ENCODE peak calls at places on chromosomes 3 and 15, in four cellular contexts. One of them, this sample, is unnamed.

GRCh38 chr3:100316656-100317069 is 17.9 kb upstream of the NIT2 start:
- DNase-seq in mesendoderm: peak
- DNase-seq in AG04449: peak
- DNase-seq in MM.1S: peak
- DNase-seq in this sample: peak

GRCh38 chr3:111917300-111917699 is 58.2 kb downstream of the PHLDB2 start:
- DNase-seq in mesendoderm: peak
- DNase-seq in MM.1S: no peak
- DNase-seq in AG04449: no peak
- DNase-seq in this sample: peak

GRCh38 chr3:126433496-126434263 is 39.0 kb downstream of the CFAP100 start:
- DNase-seq in mesendoderm: no peak
- DNase-seq in AG04449: no peak
- DNase-seq in MM.1S: no peak
- DNase-seq in this sample: no peak

GRCh38 chr15:52417501-52417900 is 111.2 kb downstream of the MYO5A start:
- DNase-seq in MM.1S: no peak
- DNase-seq in AG04449: no peak
- DNase-seq in mesendoderm: peak
- DNase-seq in this sample: peak

GRCh38 chr3:48548165-48548564 is 8.4 kb downstream of the PFKFB4 start:
- DNase-seq in MM.1S: no peak
- DNase-seq in mesendoderm: no peak
- DNase-seq in AG04449: no peak
- DNase-seq in this sample: no peak

GRCh38 chr15:72319360-72319984 is 485 bp downstream of the CELF6 start:
- DNase-seq in MM.1S: peak
- DNase-seq in AG04449: no peak
- DNase-seq in mesendoderm: peak
- DNase-seq in this sample: peak

GRCh38 chr3:112739252-112739945 is 98.5 kb upstream of the CCDC80 start:
- DNase-seq in mesendoderm: no peak
- DNase-seq in MM.1S: no peak
- DNase-seq in AG04449: no peak
- DNase-seq in this sample: peak

GRCh38 chr3:151974067-151974466 is 100.6 kb downstream of the SUCNR1 start:
- DNase-seq in mesendoderm: peak
- DNase-seq in AG04449: no peak
- DNase-seq in MM.1S: no peak
- DNase-seq in this sample: peak

GRCh38 chr15:99438222-99438592 is 127.6 kb upstream of the MEF2A start:
- DNase-seq in AG04449: no peak
- DNase-seq in mesendoderm: no peak
- DNase-seq in MM.1S: no peak
- DNase-seq in this sample: no peak

GRCh38 chr3:172134352-172134751 is 95.0 kb downstream of the FNDC3B start:
- DNase-seq in MM.1S: peak
- DNase-seq in mesendoderm: no peak
- DNase-seq in AG04449: no peak
- DNase-seq in this sample: no peak

GRCh38 chr3:143081844-143082778 is 37.5 kb upstream of the CHST2 start:
- DNase-seq in AG04449: no peak
- DNase-seq in MM.1S: no peak
- DNase-seq in mesendoderm: no peak
- DNase-seq in this sample: no peak

GRCh38 chr3:65953881-65954733 is 84.6 kb downstream of the MAGI1 start:
- DNase-seq in mesendoderm: no peak
- DNase-seq in AG04449: no peak
- DNase-seq in MM.1S: no peak
- DNase-seq in this sample: peak

GRCh38 chr3:126551066-126551838 is 7.5 kb downstream of the C3orf22 start:
- DNase-seq in AG04449: no peak
- DNase-seq in mesendoderm: no peak
- DNase-seq in MM.1S: no peak
- DNase-seq in this sample: peak

GRCh38 chr3:152183473-152183872 is 85.3 kb upstream of the MBNL1 start:
- DNase-seq in AG04449: no peak
- DNase-seq in MM.1S: peak
- DNase-seq in mesendoderm: peak
- DNase-seq in this sample: peak

GRCh38 chr3:159148466-159148865 is 346.6 kb downstream of the MFSD1 start:
- DNase-seq in AG04449: no peak
- DNase-seq in mesendoderm: no peak
- DNase-seq in MM.1S: no peak
- DNase-seq in this sample: no peak

GRCh38 chr3:172330413-172330812 is 117.8 kb downstream of the GHSR start:
- DNase-seq in MM.1S: no peak
- DNase-seq in mesendoderm: no peak
- DNase-seq in AG04449: no peak
- DNase-seq in this sample: no peak

GRCh38 chr3:71069797-71070196 is 513.7 kb downstream of the FOXP1 start:
- DNase-seq in AG04449: no peak
- DNase-seq in mesendoderm: peak
- DNase-seq in MM.1S: peak
- DNase-seq in this sample: peak

GRCh38 chr3:141100112-141100511 is 49.0 kb downstream of the SPSB4 start:
- DNase-seq in MM.1S: no peak
- DNase-seq in AG04449: no peak
- DNase-seq in mesendoderm: no peak
- DNase-seq in this sample: no peak

GRCh38 chr3:32082727-32083126 is 23.7 kb upstream of the GPD1L start:
- DNase-seq in AG04449: no peak
- DNase-seq in mesendoderm: no peak
- DNase-seq in MM.1S: no peak
- DNase-seq in this sample: peak

GRCh38 chr3:169668957-169669681 is 5.6 kb upstream of the MECOM start:
- DNase-seq in MM.1S: peak
- DNase-seq in AG04449: no peak
- DNase-seq in mesendoderm: peak
- DNase-seq in this sample: peak

GRCh38 chr3:72152551-72153476 is 367.9 kb upstream of the PROK2 start:
- DNase-seq in mesendoderm: no peak
- DNase-seq in AG04449: no peak
- DNase-seq in MM.1S: no peak
- DNase-seq in this sample: peak

GRCh38 chr3:49133226-49133951 is 539 bp upstream of the LAMB2 start:
- DNase-seq in mesendoderm: peak
- DNase-seq in AG04449: peak
- DNase-seq in MM.1S: no peak
- DNase-seq in this sample: peak

GRCh38 chr15:66078929-66079275 is 174.6 kb downstream of the MEGF11 start:
- DNase-seq in AG04449: no peak
- DNase-seq in mesendoderm: no peak
- DNase-seq in MM.1S: no peak
- DNase-seq in this sample: no peak

GRCh38 chr3:23797490-23797889 is 8.3 kb upstream of the UBE2E1 start:
- DNase-seq in MM.1S: peak
- DNase-seq in AG04449: no peak
- DNase-seq in mesendoderm: no peak
- DNase-seq in this sample: no peak

GRCh38 chr15:22850055-22850454 is 11.6 kb downstream of the NIPA2 start:
- DNase-seq in mesendoderm: no peak
- DNase-seq in AG04449: no peak
- DNase-seq in MM.1S: no peak
- DNase-seq in this sample: no peak

GRCh38 chr3:63582943-63583500 is 69.5 kb upstream of the SNTN start:
- DNase-seq in mesendoderm: no peak
- DNase-seq in AG04449: no peak
- DNase-seq in MM.1S: no peak
- DNase-seq in this sample: no peak

GRCh38 chr3:55516391-55517030 is 29.4 kb upstream of the WNT5A start:
- DNase-seq in MM.1S: no peak
- DNase-seq in mesendoderm: no peak
- DNase-seq in AG04449: no peak
- DNase-seq in this sample: no peak

GRCh38 chr15:40365624-40366023 is 7.6 kb downstream of the DISP2 start:
- DNase-seq in MM.1S: no peak
- DNase-seq in AG04449: no peak
- DNase-seq in mesendoderm: no peak
- DNase-seq in this sample: no peak

GRCh38 chr15:59170295-59170881 is 36.3 kb upstream of the LDHAL6B start:
- DNase-seq in AG04449: no peak
- DNase-seq in mesendoderm: peak
- DNase-seq in MM.1S: no peak
- DNase-seq in this sample: peak

GRCh38 chr15:44554934-44555723 is 18.2 kb downstream of the EIF3J start:
- DNase-seq in mesendoderm: no peak
- DNase-seq in MM.1S: no peak
- DNase-seq in AG04449: no peak
- DNase-seq in this sample: no peak

GRCh38 chr3:71753716-71754609 is at the start of gene GPR27:
- DNase-seq in AG04449: no peak
- DNase-seq in mesendoderm: peak
- DNase-seq in MM.1S: no peak
- DNase-seq in this sample: peak

GRCh38 chr3:117104381-117104780 is 394.8 kb downstream of the TUSC7 start:
- DNase-seq in mesendoderm: no peak
- DNase-seq in MM.1S: no peak
- DNase-seq in AG04449: no peak
- DNase-seq in this sample: peak

GRCh38 chr3:168036654-168037419 is 58.9 kb downstream of the GOLIM4 start:
- DNase-seq in AG04449: no peak
- DNase-seq in mesendoderm: no peak
- DNase-seq in MM.1S: no peak
- DNase-seq in this sample: no peak
- H3K4me3 ChIP-seq in AG04449: no peak
- H3K4me3 ChIP-seq in mesendoderm: no peak
- H3K4me3 ChIP-seq in MM.1S: no peak
- H3K4me3 ChIP-seq in this sample: no peak

GRCh38 chr15:75335705-75336355 is at the start of gene COMMD4:
- DNase-seq in AG04449: peak
- DNase-seq in mesendoderm: peak
- DNase-seq in MM.1S: peak
- DNase-seq in this sample: peak
- H3K4me3 ChIP-seq in AG04449: peak
- H3K4me3 ChIP-seq in mesendoderm: peak
- H3K4me3 ChIP-seq in MM.1S: peak
- H3K4me3 ChIP-seq in this sample: peak

GRCh38 chr15:58049520-58050227 is 15.8 kb downstream of the ALDH1A2 start:
- DNase-seq in mesendoderm: no peak
- DNase-seq in MM.1S: no peak
- DNase-seq in AG04449: no peak
- DNase-seq in this sample: no peak
- H3K4me3 ChIP-seq in mesendoderm: no peak
- H3K4me3 ChIP-seq in MM.1S: no peak
- H3K4me3 ChIP-seq in AG04449: no peak
- H3K4me3 ChIP-seq in this sample: no peak

DNA sequence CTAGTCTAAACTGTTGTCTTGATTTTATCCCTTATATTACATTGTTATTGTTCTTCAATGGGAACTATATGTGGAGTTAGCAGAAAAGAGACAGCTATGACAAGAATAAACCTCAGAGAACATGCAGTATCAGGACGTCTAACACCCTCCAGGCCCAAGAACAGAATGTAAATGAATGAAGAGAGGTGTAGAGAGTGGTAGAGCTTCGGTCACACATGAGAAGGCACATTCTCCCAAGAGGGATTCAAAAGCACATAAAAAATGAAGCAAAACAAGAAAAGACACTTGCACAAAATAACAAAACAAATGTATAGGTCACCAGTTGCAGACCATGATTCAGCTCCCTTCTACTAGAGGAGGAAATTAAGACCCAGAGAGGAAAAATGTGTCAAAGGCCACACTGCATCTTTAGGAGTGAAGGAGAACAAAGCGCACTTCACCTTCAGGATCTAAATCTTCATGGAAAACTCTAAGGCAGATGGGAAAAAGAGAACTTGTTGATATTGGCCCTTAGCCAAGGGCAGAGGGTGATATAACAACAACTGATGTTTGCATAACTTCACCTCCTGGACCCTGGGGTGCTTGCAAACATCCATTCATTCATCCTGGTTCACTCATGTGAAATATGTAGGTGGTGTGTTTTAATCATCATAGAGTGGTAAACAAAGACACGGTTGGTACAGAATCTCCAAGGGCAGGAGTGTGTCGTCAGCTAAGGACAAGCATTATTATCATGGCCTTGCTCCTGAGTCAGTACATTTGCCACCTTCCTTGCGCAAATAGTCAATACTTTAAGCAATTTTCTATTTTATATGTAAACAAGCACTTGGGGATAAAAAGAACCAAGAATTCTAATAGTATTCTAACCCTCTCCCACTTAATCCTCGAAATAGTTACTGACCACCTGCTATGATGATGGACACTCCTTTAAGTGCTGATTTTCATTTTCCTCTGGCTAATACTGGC is 8.8 kb downstream of the NEK10 start:
- DNase-seq in mesendoderm: no peak
- DNase-seq in AG04449: no peak
- DNase-seq in MM.1S: no peak
- DNase-seq in this sample: peak
- H3K4me3 ChIP-seq in mesendoderm: no peak
- H3K4me3 ChIP-seq in AG04449: no peak
- H3K4me3 ChIP-seq in MM.1S: no peak
- H3K4me3 ChIP-seq in this sample: no peak

GRCh38 chr3:134406331-134407246 is 32.3 kb upstream of the AMOTL2 start:
- DNase-seq in mesendoderm: peak
- DNase-seq in AG04449: no peak
- DNase-seq in MM.1S: no peak
- DNase-seq in this sample: no peak
- H3K4me3 ChIP-seq in mesendoderm: peak
- H3K4me3 ChIP-seq in AG04449: peak
- H3K4me3 ChIP-seq in MM.1S: no peak
- H3K4me3 ChIP-seq in this sample: peak

GRCh38 chr3:13348671-13349396 is 71.3 kb downstream of the NUP210 start:
- DNase-seq in mesendoderm: peak
- DNase-seq in AG04449: no peak
- DNase-seq in MM.1S: no peak
- DNase-seq in this sample: no peak
- H3K4me3 ChIP-seq in mesendoderm: no peak
- H3K4me3 ChIP-seq in AG04449: no peak
- H3K4me3 ChIP-seq in MM.1S: no peak
- H3K4me3 ChIP-seq in this sample: no peak

GRCh38 chr15:80747317-80748053 is 31.7 kb upstream of the CEMIP start:
- DNase-seq in mesendoderm: peak
- DNase-seq in AG04449: no peak
- DNase-seq in MM.1S: no peak
- DNase-seq in this sample: no peak
- H3K4me3 ChIP-seq in mesendoderm: no peak
- H3K4me3 ChIP-seq in AG04449: no peak
- H3K4me3 ChIP-seq in MM.1S: no peak
- H3K4me3 ChIP-seq in this sample: no peak

GRCh38 chr3:125278155-125278554 is 65.6 kb upstream of the SLC12A8 start:
- DNase-seq in AG04449: no peak
- DNase-seq in mesendoderm: no peak
- DNase-seq in MM.1S: no peak
- DNase-seq in this sample: no peak

GRCh38 chr3:125281411-125281810 is 68.9 kb upstream of the SLC12A8 start:
- DNase-seq in mesendoderm: no peak
- DNase-seq in AG04449: no peak
- DNase-seq in MM.1S: no peak
- DNase-seq in this sample: no peak

GRCh38 chr3:125280966-125281365 is 68.4 kb upstream of the SLC12A8 start:
- DNase-seq in AG04449: no peak
- DNase-seq in MM.1S: no peak
- DNase-seq in mesendoderm: no peak
- DNase-seq in this sample: peak
- H3K4me3 ChIP-seq in AG04449: no peak
- H3K4me3 ChIP-seq in MM.1S: no peak
- H3K4me3 ChIP-seq in mesendoderm: no peak
- H3K4me3 ChIP-seq in this sample: no peak